ENCODE peak calls at places on chromosomes 11 and 22, in six cellular contexts. K is pancreas; J is cardiac muscle cell; V is heart left ventricle; B is CD4-positive, alpha-beta T cell; X is right lobe of liver. Q is an unnamed sample.

GRCh38 chr11:121318848-121319834 is 26.6 kb downstream of the SC5D start:
- DNase-seq in K (no peak), J (peak; percentile 55), V (no peak), B (peak; percentile 14), X (no peak), Q (no peak)

GRCh38 chr11:32400196-32400595 is 35.1 kb downstream of the WT1 start:
- DNase-seq in K (no peak), J (no peak), V (no peak), B (no peak), X (no peak), Q (no peak)

GRCh38 chr11:64661146-64661545 is 61.9 kb downstream of the NRXN2 start:
- DNase-seq in K (no peak), J (no peak), V (peak; percentile 56), B (no peak), X (no peak), Q (no peak)

GRCh38 chr11:44837650-44838049 is 110.9 kb downstream of the TSPAN18 start:
- DNase-seq in K (no peak), J (no peak), V (no peak), B (no peak), X (no peak), Q (no peak)

GRCh38 chr11:23540101-23540561 is 679.9 kb upstream of the CCDC179 start:
- DNase-seq in K (peak; percentile 5), J (peak; percentile 57), V (no peak), B (no peak), X (no peak), Q (no peak)

GRCh38 chr22:22043296-22044078 is 60.9 kb upstream of the TOP3B start:
- DNase-seq in K (no peak), J (no peak), V (no peak), B (no peak), X (no peak), Q (no peak)

GRCh38 chr22:33747576-33748180 is 172.6 kb downstream of the LARGE1 start:
- DNase-seq in K (no peak), J (no peak), V (peak; percentile 27), B (no peak), X (no peak), Q (no peak)

GRCh38 chr22:38312261-38312800 is 4.9 kb downstream of the CSNK1E start:
- DNase-seq in K (no peak), J (no peak), V (no peak), B (no peak), X (no peak), Q (no peak)

GRCh38 chr11:9267680-9268079 is 2.5 kb upstream of the DENND5A start:
- DNase-seq in K (no peak), J (no peak), V (no peak), B (no peak), X (no peak), Q (no peak)

GRCh38 chr11:65417702-65418430 is 4.7 kb upstream of the NEAT1 start:
- DNase-seq in K (no peak), J (peak; percentile 46), V (peak; percentile 82), B (peak; percentile 45), X (peak; percentile 79), Q (no peak)

GRCh38 chr11:96098511-96099241 is 174.8 kb upstream of the MTMR2 start:
- DNase-seq in K (peak; percentile 25), J (no peak), V (peak; percentile 23), B (no peak), X (no peak), Q (no peak)

GRCh38 chr11:69791266-69791665 is 16.1 kb upstream of the FGF4 start:
- DNase-seq in K (no peak), J (no peak), V (no peak), B (no peak), X (no peak), Q (no peak)

GRCh38 chr11:45028921-45029680 is 78.4 kb upstream of the TP53I11 start:
- DNase-seq in K (no peak), J (no peak), V (peak; percentile 81), B (no peak), X (no peak), Q (no peak)

GRCh38 chr11:46229250-46229649 is 48.2 kb upstream of the CREB3L1 start:
- DNase-seq in K (no peak), J (no peak), V (no peak), B (no peak), X (no peak), Q (no peak)

GRCh38 chr22:36182056-36182455 is 19.6 kb downstream of the APOL4 start:
- DNase-seq in K (no peak), J (no peak), V (no peak), B (no peak), X (no peak), Q (no peak)

GRCh38 chr11:57310630-57311086 is 14.1 kb downstream of the TNKS1BP1 start:
- DNase-seq in K (peak; percentile 86), J (peak; percentile 63), V (no peak), B (no peak), X (no peak), Q (no peak)

GRCh38 chr11:105357146-105357545 is 217.6 kb upstream of the CARD18 start:
- DNase-seq in K (no peak), J (no peak), V (no peak), B (no peak), X (no peak), Q (no peak)

GRCh38 chr22:41772645-41773044 is 27.8 kb upstream of the CCDC134 start:
- DNase-seq in K (no peak), J (no peak), V (no peak), B (no peak), X (no peak), Q (no peak)

GRCh38 chr22:20141186-20142077 is 9.4 kb downstream of the CCDC188 start:
- DNase-seq in K (no peak), J (no peak), V (no peak), B (no peak), X (no peak), Q (no peak)

GRCh38 chr22:47064016-47064415 is 301.6 kb downstream of the TBC1D22A start:
- DNase-seq in K (no peak), J (no peak), V (no peak), B (no peak), X (no peak), Q (no peak)

GRCh38 chr11:60739114-60739513 is 14.6 kb downstream of the MS4A18 start:
- DNase-seq in K (no peak), J (no peak), V (no peak), B (no peak), X (no peak), Q (no peak)

GRCh38 chr11:67006029-67006884 is 16.7 kb upstream of the SYT12 start:
- DNase-seq in K (no peak), J (no peak), V (peak; percentile 42), B (no peak), X (no peak), Q (no peak)

GRCh38 chr11:45146072-45147016 is at the start of gene PRDM11:
- DNase-seq in K (peak; percentile 71), J (peak; percentile 60), V (peak; percentile 80), B (peak; percentile 33), X (peak; percentile 76), Q (peak; percentile 74)

GRCh38 chr11:82229346-82229745 is 504.3 kb downstream of the FAM181B start:
- DNase-seq in K (no peak), J (peak; percentile 53), V (no peak), B (no peak), X (no peak), Q (no peak)

GRCh38 chr11:2482745-2483144 is 37.9 kb downstream of the KCNQ1 start:
- DNase-seq in K (no peak), J (no peak), V (no peak), B (no peak), X (no peak), Q (no peak)
- H3K27ac ChIP-seq in K (no peak overlapping the region), J (no peak overlapping the region), V (no peak overlapping the region), B (no peak overlapping the region), X (no peak overlapping the region), Q (no peak overlapping the region)

GRCh38 chr11:47918882-47919495 is 61.4 kb upstream of the PTPRJ start:
- DNase-seq in K (no peak), J (no peak), V (no peak), B (no peak), X (no peak), Q (no peak)
- H3K27ac ChIP-seq in K (peak overlapping the region; percentile 71), J (no peak overlapping the region), V (no peak overlapping the region), B (no peak overlapping the region), X (no peak overlapping the region), Q (no peak overlapping the region)

GRCh38 chr11:114298701-114299090 is 2.5 kb downstream of the NNMT start:
- DNase-seq in K (no peak), J (no peak), V (no peak), B (no peak), X (no peak), Q (no peak)
- H3K27ac ChIP-seq in K (no peak overlapping the region), J (no peak overlapping the region), V (no peak overlapping the region), B (no peak overlapping the region), X (peak overlapping the region; percentile 89), Q (no peak overlapping the region)

GRCh38 chr11:41917900-41918299 is 458.4 kb upstream of the LRRC4C start:
- DNase-seq in K (no peak), J (no peak), V (no peak), B (no peak), X (no peak), Q (no peak)

GRCh38 chr11:41920374-41920773 is 460.9 kb upstream of the LRRC4C start:
- DNase-seq in K (no peak), J (no peak), V (no peak), B (no peak), X (no peak), Q (no peak)

GRCh38 chr11:41926339-41926738 is 466.9 kb upstream of the LRRC4C start:
- DNase-seq in K (no peak), J (no peak), V (no peak), B (no peak), X (no peak), Q (no peak)

GRCh38 chr11:41921991-41922390 is 462.5 kb upstream of the LRRC4C start:
- DNase-seq in K (no peak), J (no peak), V (no peak), B (no peak), X (no peak), Q (no peak)
- H3K27ac ChIP-seq in K (no peak overlapping the region), J (no peak overlapping the region), V (no peak overlapping the region), B (no peak overlapping the region), X (no peak overlapping the region), Q (no peak overlapping the region)

DNA sequence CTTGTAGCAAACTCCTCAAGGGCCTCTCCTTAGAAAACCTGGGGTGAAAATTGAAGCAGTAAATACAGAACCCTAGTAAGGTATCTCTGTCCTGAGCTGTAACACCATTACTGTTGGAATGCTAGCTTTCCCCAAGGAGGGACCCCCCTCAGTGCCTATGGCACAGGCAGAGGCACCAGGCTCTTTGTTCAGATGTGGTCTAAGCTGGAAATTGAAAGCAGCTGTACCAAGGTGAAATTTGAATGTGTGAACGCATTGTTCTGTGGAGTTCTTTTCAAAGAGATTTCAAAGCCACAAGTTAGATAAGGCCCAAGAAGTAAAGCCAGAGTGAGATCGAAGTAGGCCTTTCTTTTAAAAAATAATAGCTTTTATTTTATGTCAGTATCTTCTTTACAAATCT is 71.9 kb upstream of the HORMAD2 start:
- DNase-seq in K (no peak), J (no peak), V (no peak), B (no peak), X (no peak), Q (no peak)
- H3K27ac ChIP-seq in K (no peak overlapping the region), J (no peak overlapping the region), V (no peak overlapping the region), B (no peak overlapping the region), X (no peak overlapping the region), Q (no peak overlapping the region)